ENCODE peak calls at places on chromosomes 12 and 14, in six cellular contexts. E is GM20000, U is H9, J is RWPE1, N is GM10248, Y is MM.1S. P is an unnamed sample.

GRCh38 chr14:23555882-23556699 is at the start of gene THTPA:
- DNase-seq in E (peak), U (peak), J (peak), N (peak), Y (peak), P (peak)

GRCh38 chr12:27193854-27194544 is 50.1 kb upstream of the STK38L start:
- DNase-seq in E (no peak), U (no peak), J (no peak), N (no peak), Y (no peak), P (peak)

GRCh38 chr14:94884616-94885230 is 114.8 kb upstream of the GSC start:
- DNase-seq in E (no peak), U (no peak), J (no peak), N (no peak), Y (no peak), P (no peak)

GRCh38 chr12:124401563-124402180 is 106.8 kb downstream of the RFLNA start:
- DNase-seq in E (no peak), U (no peak), J (no peak), N (no peak), Y (no peak), P (no peak)

GRCh38 chr12:56955631-56956256 is 1.7 kb downstream of the RDH16 start:
- DNase-seq in E (peak), U (no peak), J (no peak), N (no peak), Y (no peak), P (no peak)

GRCh38 chr12:65209655-65210043 is 40.3 kb downstream of the LEMD3 start:
- DNase-seq in E (peak), U (no peak), J (no peak), N (peak), Y (peak), P (no peak)

GRCh38 chr12:19200261-19200660 is 70.7 kb downstream of the PLEKHA5 start:
- DNase-seq in E (no peak), U (no peak), J (no peak), N (no peak), Y (no peak), P (peak)

GRCh38 chr12:89709994-89710872 is 1.6 kb upstream of the ATP2B1 start:
- DNase-seq in E (no peak), U (peak), J (no peak), N (no peak), Y (no peak), P (peak)

GRCh38 chr12:73124480-73124879 is 852.3 kb downstream of the TRHDE start:
- DNase-seq in E (no peak), U (no peak), J (no peak), N (no peak), Y (no peak), P (no peak)

GRCh38 chr14:90061849-90062794 is at the start of gene KCNK13:
- DNase-seq in E (peak), U (peak), J (peak), N (peak), Y (no peak), P (no peak)

GRCh38 chr12:100738086-100738485 is 56.5 kb upstream of the ANO4 start:
- DNase-seq in E (no peak), U (no peak), J (no peak), N (no peak), Y (no peak), P (no peak)

GRCh38 chr12:110916295-110916875 is 4.0 kb downstream of the MYL2 start:
- DNase-seq in E (no peak), U (no peak), J (no peak), N (no peak), Y (no peak), P (no peak)

GRCh38 chr12:116463366-116463765 is 95.8 kb upstream of the MAP1LC3B2 start:
- DNase-seq in E (no peak), U (no peak), J (no peak), N (no peak), Y (no peak), P (no peak)

GRCh38 chr14:78997811-78998210 is 827.6 kb downstream of the NRXN3 start:
- DNase-seq in E (no peak), U (no peak), J (no peak), N (no peak), Y (no peak), P (peak)

GRCh38 chr14:67622675-67623074 is 3.0 kb downstream of the ARG2 start:
- DNase-seq in E (no peak), U (peak), J (peak), N (no peak), Y (no peak), P (peak)

GRCh38 chr12:77788231-77789168 is 42.2 kb upstream of the NAV3 start:
- DNase-seq in E (no peak), U (no peak), J (no peak), N (no peak), Y (no peak), P (no peak)

GRCh38 chr12:53124352-53124723 is 21.1 kb downstream of the SOAT2 start:
- DNase-seq in E (peak), U (no peak), J (no peak), N (peak), Y (no peak), P (no peak)
- TF ChIP-seq CTCF in E (no peak), U (no peak), J (no peak), N (no peak), Y (no peak), P (no peak)

DNA sequence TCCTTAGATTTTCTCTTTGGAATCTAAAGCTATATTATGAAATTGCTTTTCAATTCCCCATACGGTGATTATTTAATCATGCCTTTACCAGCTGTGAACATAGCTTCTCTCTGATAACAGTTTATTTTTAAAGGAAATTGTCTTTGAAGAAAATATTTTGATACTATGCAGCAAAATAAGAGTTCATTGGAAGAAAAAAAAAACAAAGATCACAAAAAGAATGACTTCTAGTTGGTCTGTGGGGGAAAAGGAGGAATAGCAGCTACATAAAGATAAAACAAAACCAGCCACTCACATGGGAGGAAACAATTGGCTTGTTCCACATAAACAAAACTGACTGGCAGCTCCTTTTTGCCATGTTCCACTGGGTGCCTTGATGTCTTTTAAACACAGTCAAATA is 71.4 kb downstream of the BMP4 start:
- DNase-seq in E (no peak), U (no peak), J (no peak), N (no peak), Y (no peak), P (no peak)
- TF ChIP-seq CTCF in E (no peak), U (no peak), J (no peak), N (no peak), Y (no peak), P (no peak)

DNA sequence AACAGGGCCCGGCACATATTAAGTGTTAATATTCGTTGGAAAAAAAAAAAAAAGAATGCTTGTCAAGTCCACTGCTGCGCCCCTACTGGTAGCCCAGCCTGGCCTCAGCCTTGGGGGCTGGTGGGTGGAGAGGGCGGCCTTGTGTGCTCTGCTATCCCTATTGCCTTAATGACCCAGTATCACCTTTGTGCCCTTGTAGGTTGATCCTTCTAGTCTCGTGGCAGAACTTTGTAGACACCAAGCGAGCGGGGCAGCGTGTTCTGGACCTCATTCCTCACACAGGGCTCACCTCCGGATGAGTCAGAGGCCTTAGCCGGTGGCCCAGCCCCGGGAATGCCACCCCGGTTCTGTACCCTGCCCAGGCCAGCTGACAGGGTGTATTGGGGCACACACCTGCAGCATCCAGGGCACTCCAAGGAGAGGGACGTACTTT is 1.8 kb upstream of the RCOR1 start:
- DNase-seq in E (no peak), U (peak), J (peak), N (no peak), Y (no peak), P (no peak)
- TF ChIP-seq CTCF in E (peak), U (peak), J (peak), N (peak), Y (no peak), P (peak)

GRCh38 chr12:21676781-21677180 is 19.1 kb upstream of the LDHB start:
- DNase-seq in E (no peak), U (no peak), J (no peak), N (no peak), Y (no peak), P (no peak)

GRCh38 chr12:21677622-21678277 is 20.1 kb upstream of the LDHB start:
- DNase-seq in E (no peak), U (no peak), J (no peak), N (no peak), Y (no peak), P (peak)

GRCh38 chr12:21675641-21676040 is 18.0 kb upstream of the LDHB start:
- DNase-seq in E (no peak), U (no peak), J (no peak), N (no peak), Y (no peak), P (no peak)

GRCh38 chr12:21678959-21679358 is 21.3 kb upstream of the LDHB start:
- DNase-seq in E (no peak), U (no peak), J (no peak), N (no peak), Y (no peak), P (no peak)

DNA sequence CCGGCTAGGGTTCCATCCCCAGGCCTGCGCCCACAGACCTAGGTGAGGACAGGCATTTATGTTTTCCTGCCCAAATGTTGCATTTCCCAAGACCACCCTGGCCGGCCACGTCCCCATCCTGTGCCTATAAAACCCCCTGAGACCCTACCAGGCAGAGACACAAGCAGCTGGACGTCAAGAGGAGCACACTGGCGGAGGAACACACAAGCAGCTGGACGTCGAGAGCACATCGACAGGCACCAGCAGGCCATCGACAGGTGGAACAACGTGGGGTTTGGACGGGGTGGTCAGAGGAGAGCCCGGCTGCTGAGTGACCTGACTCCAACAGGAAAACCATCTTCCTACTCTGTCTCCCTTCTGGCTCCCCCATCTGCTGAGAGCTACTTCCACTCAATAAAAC is 19.6 kb upstream of the LDHB start:
- DNase-seq in E (no peak), U (no peak), J (no peak), N (no peak), Y (no peak), P (no peak)
- TF ChIP-seq CTCF in E (no peak), U (no peak), J (no peak), N (no peak), Y (no peak), P (no peak)

GRCh38 chr12:105451798-105452197 is 121.3 kb downstream of the C12orf75 start:
- DNase-seq in E (no peak), U (no peak), J (no peak), N (no peak), Y (no peak), P (no peak)

GRCh38 chr12:105453306-105453705 is 122.8 kb downstream of the C12orf75 start:
- DNase-seq in E (no peak), U (no peak), J (no peak), N (no peak), Y (no peak), P (no peak)

GRCh38 chr12:105457026-105457425 is 126.5 kb downstream of the C12orf75 start:
- DNase-seq in E (no peak), U (no peak), J (no peak), N (no peak), Y (no peak), P (no peak)

GRCh38 chr12:105454688-105455087 is 124.2 kb downstream of the C12orf75 start:
- DNase-seq in E (no peak), U (no peak), J (no peak), N (no peak), Y (no peak), P (no peak)

GRCh38 chr12:105455250-105455649 is 124.8 kb downstream of the C12orf75 start:
- DNase-seq in E (no peak), U (no peak), J (peak), N (no peak), Y (no peak), P (no peak)
- TF ChIP-seq CTCF in E (no peak), U (no peak), J (peak), N (no peak), Y (no peak), P (no peak)

DNA sequence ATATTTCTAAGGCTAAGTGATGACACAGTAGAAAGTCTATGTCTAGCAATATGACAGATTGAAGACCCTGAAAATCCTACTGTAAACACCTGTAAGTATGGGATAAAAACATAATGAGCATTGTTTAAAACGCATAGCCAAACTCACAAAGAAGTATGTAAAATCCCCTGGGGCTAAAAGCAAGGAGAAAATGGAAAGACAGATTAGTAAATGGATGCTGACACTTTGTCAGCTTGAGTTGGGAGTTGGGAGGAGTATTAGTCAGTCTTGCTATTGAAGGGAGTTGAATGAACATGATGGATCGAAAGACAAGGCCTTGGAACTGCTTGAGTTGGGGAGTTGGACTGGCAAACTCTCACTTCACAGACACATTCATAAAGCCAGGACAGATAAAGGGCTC is 79.0 kb upstream of the PRKD1 start:
- DNase-seq in E (no peak), U (no peak), J (no peak), N (no peak), Y (no peak), P (no peak)
- TF ChIP-seq CTCF in E (no peak), U (no peak), J (no peak), N (no peak), Y (no peak), P (no peak)

GRCh38 chr12:21941522-21942376 is 523 bp upstream of the ABCC9 start:
- DNase-seq in E (no peak), U (peak), J (no peak), N (no peak), Y (no peak), P (no peak)
- TF ChIP-seq CTCF in E (no peak), U (peak), J (no peak), N (no peak), Y (no peak), P (peak)

GRCh38 chr12:132310181-132311040 is 19.0 kb downstream of the GALNT9 start:
- DNase-seq in E (no peak), U (no peak), J (no peak), N (no peak), Y (no peak), P (no peak)

GRCh38 chr12:132311201-132311915 is 18.0 kb downstream of the GALNT9 start:
- DNase-seq in E (no peak), U (no peak), J (no peak), N (no peak), Y (no peak), P (no peak)

GRCh38 chr12:132314035-132314434 is 15.4 kb downstream of the GALNT9 start:
- DNase-seq in E (no peak), U (no peak), J (no peak), N (no peak), Y (no peak), P (no peak)

GRCh38 chr12:132313182-132313581 is 16.2 kb downstream of the GALNT9 start:
- DNase-seq in E (no peak), U (no peak), J (no peak), N (no peak), Y (no peak), P (no peak)

GRCh38 chr12:132312516-132312915 is 16.9 kb downstream of the GALNT9 start:
- DNase-seq in E (no peak), U (no peak), J (no peak), N (no peak), Y (no peak), P (no peak)
- TF ChIP-seq CTCF in E (no peak), U (no peak), J (no peak), N (no peak), Y (no peak), P (no peak)

GRCh38 chr12:122945047-122945592 is 21.1 kb downstream of the ABCB9 start:
- DNase-seq in E (no peak), U (no peak), J (no peak), N (no peak), Y (no peak), P (no peak)

GRCh38 chr12:122946690-122947271 is 19.5 kb downstream of the ABCB9 start:
- DNase-seq in E (peak), U (no peak), J (peak), N (peak), Y (no peak), P (peak)

GRCh38 chr12:122949405-122949804 is 16.9 kb downstream of the ABCB9 start:
- DNase-seq in E (no peak), U (no peak), J (no peak), N (no peak), Y (no peak), P (no peak)

GRCh38 chr12:122948605-122949004 is 17.7 kb downstream of the ABCB9 start:
- DNase-seq in E (no peak), U (no peak), J (no peak), N (no peak), Y (no peak), P (no peak)

DNA sequence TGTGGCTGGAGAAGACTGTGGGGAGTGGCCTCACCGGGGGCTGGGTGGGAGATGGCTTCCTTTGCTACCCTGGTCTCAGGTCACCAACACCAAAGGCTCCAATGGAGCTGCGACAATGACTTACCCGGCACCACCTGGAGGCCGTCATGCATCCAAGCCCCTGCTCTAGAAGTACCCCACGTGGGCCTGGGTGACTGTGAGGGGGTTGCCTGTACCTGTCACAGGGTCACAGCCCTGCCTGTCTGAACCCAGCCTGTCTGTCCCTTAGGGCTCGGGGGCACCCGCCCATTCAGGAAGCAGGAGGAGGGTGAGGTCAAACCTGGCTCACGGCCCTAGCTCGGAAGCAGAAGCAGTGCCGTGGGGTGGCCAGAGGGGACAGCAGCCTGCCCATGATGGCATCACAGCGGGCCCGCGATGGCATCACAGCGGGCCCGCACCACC is 18.9 kb downstream of the ABCB9 start:
- DNase-seq in E (no peak), U (no peak), J (no peak), N (no peak), Y (no peak), P (no peak)
- TF ChIP-seq CTCF in E (no peak), U (no peak), J (no peak), N (no peak), Y (no peak), P (no peak)

P was measured in HFFc6.